ENCODE peak calls at places on chromosomes 3 and 15, in seven cellular contexts. P is naive thymus-derived CD4-positive, alpha-beta T cell; W is body of pancreas; Q is neuronal stem cell; X is heart right ventricle; K is lung; A is ovary. E is an unnamed sample.

GRCh38 chr15:83292317-83292716 is 7.9 kb upstream of the BNC1 start:
- DNase-seq in A (no peak), X (no peak), Q (no peak), K (no peak), P (no peak), W (no peak), E (no peak)

GRCh38 chr15:46441294-46442062 is 806.6 kb downstream of the SQOR start:
- DNase-seq in W (no peak), A (no peak), Q (no peak), X (no peak), K (no peak), P (no peak), E (no peak)

GRCh38 chr3:112845772-112846171 is 892 bp downstream of the CD200R1L start:
- DNase-seq in W (no peak), P (no peak), K (no peak), A (no peak), X (no peak), Q (no peak), E (no peak)

GRCh38 chr3:38521391-38521987 is 25.3 kb downstream of the EXOG start:
- DNase-seq in Q (peak), A (peak), W (peak), K (peak), X (peak), P (peak), E (peak)

GRCh38 chr3:179528786-179529185 is 33.9 kb upstream of the ACTL6A start:
- DNase-seq in X (no peak), K (no peak), W (no peak), P (no peak), A (no peak), Q (no peak), E (no peak)

GRCh38 chr3:129611812-129612349 is 5.4 kb upstream of the PLXND1 start:
- DNase-seq in A (no peak), Q (no peak), P (no peak), X (no peak), K (no peak), W (no peak), E (no peak)

GRCh38 chr3:197866035-197866434 is 75.0 kb downstream of the LRCH3 start:
- DNase-seq in A (no peak), W (no peak), Q (no peak), P (no peak), X (no peak), K (no peak), E (no peak)

GRCh38 chr15:90071220-90071807 is 31.0 kb downstream of the IDH2 start:
- DNase-seq in P (peak), Q (no peak), K (peak), A (peak), X (peak), W (peak), E (peak)

GRCh38 chr15:28985691-28986090 is 99.9 kb downstream of the APBA2 start:
- DNase-seq in K (no peak), P (no peak), A (no peak), W (no peak), Q (no peak), X (no peak), E (no peak)

GRCh38 chr15:89332446-89332845 is 2.2 kb downstream of the POLG start:
- DNase-seq in W (no peak), P (no peak), X (no peak), K (no peak), Q (no peak), A (no peak), E (no peak)

GRCh38 chr3:112375117-112375516 is 42.2 kb downstream of the CD200 start:
- DNase-seq in A (no peak), K (no peak), Q (no peak), X (no peak), W (no peak), P (no peak), E (no peak)

DNA sequence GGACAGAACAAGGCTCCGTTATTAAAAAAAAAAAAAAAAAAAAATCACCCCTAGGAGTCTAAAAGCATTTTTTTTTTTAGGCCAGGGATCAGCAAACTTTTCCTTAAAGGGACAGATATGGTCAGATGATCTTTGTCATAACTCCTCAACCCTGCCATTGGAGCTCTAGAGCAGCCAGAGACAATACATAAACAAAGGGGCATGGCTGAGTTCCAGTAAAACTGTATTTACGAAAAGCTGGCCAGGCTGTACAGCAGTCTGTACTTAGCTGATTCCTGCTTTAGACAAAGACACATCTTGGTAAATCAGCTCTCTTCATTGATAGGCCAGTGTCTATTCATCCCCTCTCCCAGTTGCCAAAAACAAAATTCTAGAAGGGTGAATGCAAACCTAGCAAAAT is 35.1 kb downstream of the SENP8 start:
- DNase-seq in W (no peak), P (no peak), X (no peak), Q (no peak), K (no peak), A (no peak), E (no peak)
- H3K27ac ChIP-seq in W (no peak), P (no peak), X (no peak), Q (no peak), K (no peak), A (no peak), E (no peak)

DNA sequence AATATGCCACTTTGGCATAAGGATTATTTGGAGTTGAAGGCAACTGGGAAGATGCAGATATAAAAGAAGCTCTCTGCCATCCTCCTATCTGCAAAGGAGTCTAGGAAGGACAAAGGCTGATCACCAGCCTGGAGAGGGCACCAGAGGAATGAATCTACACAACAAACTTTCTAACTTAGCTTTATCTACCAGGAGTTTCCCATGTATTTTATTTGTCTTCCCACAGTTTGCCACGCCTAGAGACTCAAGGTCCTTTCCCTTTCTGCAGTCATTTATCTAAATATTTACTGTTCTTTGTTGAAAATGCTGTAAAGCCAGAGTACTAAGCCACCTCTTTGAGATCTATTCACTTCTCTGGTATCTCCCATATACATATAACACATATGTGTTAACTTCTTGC is 32.2 kb downstream of the GPR176 start:
- DNase-seq in A (no peak), K (no peak), W (peak), X (no peak), P (no peak), Q (no peak), E (peak)
- H3K27ac ChIP-seq in A (no peak), K (no peak), W (no peak), X (no peak), P (no peak), Q (no peak), E (no peak)

GRCh38 chr3:178086419-178086818 is 449.8 kb upstream of the KCNMB2 start:
- DNase-seq in K (no peak), P (no peak), X (no peak), W (no peak), A (no peak), Q (no peak), E (no peak)

GRCh38 chr3:178085817-178086123 is 450.5 kb upstream of the KCNMB2 start:
- DNase-seq in P (no peak), K (no peak), Q (no peak), A (no peak), X (no peak), W (no peak), E (no peak)

GRCh38 chr3:178087376-178087775 is 448.9 kb upstream of the KCNMB2 start:
- DNase-seq in W (no peak), K (no peak), Q (no peak), P (no peak), X (no peak), A (no peak), E (no peak)

GRCh38 chr3:178083906-178084823 is 452.1 kb upstream of the KCNMB2 start:
- DNase-seq in W (no peak), K (no peak), Q (peak), X (no peak), P (no peak), A (no peak), E (no peak)

GRCh38 chr3:178084938-178085816 is 451.1 kb upstream of the KCNMB2 start:
- DNase-seq in K (peak), W (peak), Q (peak), A (peak), P (no peak), X (peak), E (peak)
- H3K27ac ChIP-seq in K (peak), W (no peak), Q (peak), A (no peak), P (peak), X (peak), E (no peak)

DNA sequence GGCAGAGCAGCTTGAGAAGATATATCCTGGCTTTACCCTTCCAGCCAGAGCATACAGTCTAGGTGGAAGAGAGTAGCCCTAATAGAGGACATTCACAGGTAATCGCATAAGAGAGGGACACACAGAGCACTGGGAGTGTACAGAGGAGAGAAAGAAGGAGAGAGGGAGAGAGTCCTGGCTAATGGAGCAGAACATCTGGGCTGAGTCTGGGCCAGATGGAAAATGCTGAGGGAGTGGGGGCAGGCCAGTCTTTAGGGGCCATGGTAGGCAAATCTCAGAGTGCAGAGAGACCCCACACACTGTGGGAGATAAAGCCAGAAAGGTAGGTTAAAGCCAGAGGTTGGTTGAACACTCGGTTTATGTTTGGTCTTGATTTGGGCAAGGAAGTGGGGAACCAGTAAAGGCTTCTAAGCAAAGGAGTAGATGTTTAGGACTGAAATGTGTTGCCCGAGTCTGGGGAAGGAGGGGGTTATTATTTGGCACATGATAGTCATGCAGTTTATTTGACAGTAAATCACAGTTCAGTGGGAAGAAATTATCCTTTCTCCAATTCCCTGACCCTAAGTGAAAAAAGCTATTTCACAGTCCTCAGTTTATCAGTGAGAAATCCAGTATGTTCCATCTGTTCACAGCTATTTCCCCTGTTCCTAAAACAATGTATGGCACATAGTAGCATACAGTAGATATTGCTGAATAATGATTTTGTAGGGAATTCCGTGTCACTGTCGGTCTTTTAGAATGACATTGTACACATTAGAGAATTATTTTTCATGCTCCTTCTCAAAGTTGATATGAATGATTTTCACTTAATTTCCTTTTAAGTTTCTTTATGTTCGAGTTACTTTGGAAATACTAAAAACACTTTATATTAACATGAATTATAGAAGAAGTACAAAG is 45.7 kb downstream of the PDHB start:
- DNase-seq in Q (no peak), K (no peak), P (no peak), A (no peak), W (no peak), X (no peak), E (no peak)
- H3K27ac ChIP-seq in Q (no peak), K (no peak), P (no peak), A (peak), W (no peak), X (peak), E (no peak)

GRCh38 chr15:50911001-50911400 is 2.5 kb downstream of the AP4E1 start:
- DNase-seq in X (no peak), K (no peak), Q (no peak), P (no peak), W (no peak), A (no peak), E (no peak)
- H3K27ac ChIP-seq in X (no peak), K (no peak), Q (no peak), P (no peak), W (no peak), A (no peak), E (no peak)

GRCh38 chr15:77656294-77656693 is 23.6 kb upstream of the LINGO1 start:
- DNase-seq in W (no peak), P (no peak), X (no peak), A (no peak), Q (no peak), K (no peak), E (no peak)

GRCh38 chr15:77659350-77660321 is 26.9 kb upstream of the LINGO1 start:
- DNase-seq in X (peak), A (peak), Q (no peak), K (no peak), W (peak), P (no peak), E (peak)

GRCh38 chr15:77653832-77654480 is 21.2 kb upstream of the LINGO1 start:
- DNase-seq in P (no peak), Q (no peak), W (no peak), A (no peak), X (no peak), K (no peak), E (no peak)

GRCh38 chr15:77657629-77658238 is 25.0 kb upstream of the LINGO1 start:
- DNase-seq in P (no peak), A (no peak), X (no peak), W (no peak), Q (no peak), K (no peak), E (no peak)

DNA sequence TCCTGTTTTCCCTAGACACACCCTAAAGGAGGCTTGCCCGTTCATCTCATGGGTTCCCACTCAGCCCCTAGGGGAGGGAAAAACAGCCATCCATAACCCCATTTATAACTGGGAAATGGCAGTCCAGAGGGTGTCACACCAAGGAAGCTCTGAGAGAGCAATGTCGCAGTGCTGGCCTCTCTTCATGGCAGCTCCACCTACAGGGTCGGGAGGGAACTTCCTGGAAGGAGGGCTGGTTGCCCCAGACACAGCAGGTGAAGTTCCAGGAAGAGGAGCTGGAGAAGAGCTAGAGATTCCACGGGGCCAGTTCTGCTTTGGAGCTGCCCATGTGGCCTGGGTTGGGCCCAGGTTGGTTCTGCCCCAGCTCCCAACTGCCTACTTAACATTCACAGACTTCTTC is 22.3 kb upstream of the LINGO1 start:
- DNase-seq in W (peak), Q (no peak), X (no peak), K (no peak), A (no peak), P (no peak), E (peak)
- H3K27ac ChIP-seq in W (no peak), Q (no peak), X (no peak), K (no peak), A (no peak), P (no peak), E (no peak)

DNA sequence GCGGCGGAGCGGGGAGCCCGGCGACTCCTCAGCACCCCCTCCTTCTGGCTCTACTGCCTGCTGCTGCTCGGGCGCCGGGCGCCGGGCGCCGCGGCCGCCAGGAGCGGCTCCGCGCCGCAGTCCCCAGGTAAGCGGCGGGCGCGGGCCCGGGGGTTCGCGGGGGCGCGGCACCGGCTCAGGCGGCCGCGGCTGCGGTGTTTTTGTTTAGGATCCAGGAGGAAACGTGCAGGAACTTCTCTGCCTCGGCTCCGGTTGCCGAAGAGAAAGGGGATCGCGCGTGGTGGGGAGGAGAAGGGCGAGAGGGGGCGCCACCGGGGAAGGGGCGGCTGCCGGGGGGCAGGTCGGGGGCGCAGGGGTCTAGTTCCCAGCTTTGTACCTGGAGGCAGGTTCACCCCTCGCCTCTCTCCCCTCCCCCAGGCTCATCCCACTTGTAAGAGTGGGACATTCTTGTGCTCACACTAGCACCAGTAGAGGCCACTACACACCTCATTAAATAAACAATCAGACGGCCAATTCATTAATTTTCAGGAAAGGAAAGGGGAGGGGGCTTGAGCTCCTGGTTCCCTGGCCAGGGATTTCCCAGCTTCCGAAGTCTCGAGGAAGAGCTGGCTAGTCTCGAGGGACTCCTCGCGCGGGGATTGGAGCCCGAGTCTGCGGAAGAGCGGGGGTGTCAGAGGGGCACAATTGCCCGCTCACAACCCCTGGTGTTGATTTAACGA is 575 bp downstream of the NEO1 start:
- DNase-seq in X (peak), P (no peak), Q (peak), A (peak), W (peak), K (peak), E (peak)
- H3K27ac ChIP-seq in X (peak), P (peak), Q (peak), A (peak), W (peak), K (peak), E (peak)

GRCh38 chr3:123158330-123158729 is 43.4 kb upstream of the SEC22A start:
- DNase-seq in X (no peak), A (no peak), W (no peak), K (no peak), Q (no peak), P (no peak), E (peak)
- H3K27ac ChIP-seq in X (no peak), A (no peak), W (peak), K (no peak), Q (no peak), P (no peak), E (no peak)

GRCh38 chr15:68307131-68307928 is 29.8 kb downstream of the FEM1B start:
- DNase-seq in W (no peak), X (peak), Q (no peak), P (no peak), A (no peak), K (no peak), E (no peak)
- H3K27ac ChIP-seq in W (no peak), X (no peak), Q (no peak), P (no peak), A (no peak), K (no peak), E (no peak)